ENCODE peak calls at places on chromosomes 2 and 18, in four cellular contexts. I is GM13976, U is kidney tubule cell, W is cardiac muscle cell. Y is an unnamed sample.

GRCh38 chr2:100189395-100189794 is 47.0 kb upstream of the AFF3 start:
- DNase-seq in I (no peak), U (no peak), W (no peak), Y (no peak)

GRCh38 chr2:178057179-178057578 is 15.4 kb downstream of the PDE11A start:
- DNase-seq in I (no peak), U (no peak), W (no peak), Y (no peak)

GRCh38 chr18:26655010-26655613 is 106.8 kb upstream of the KCTD1 start:
- DNase-seq in I (no peak), U (peak; percentile 13), W (peak; percentile 20), Y (no peak)

GRCh38 chr2:169714699-169715098 is 18.9 kb upstream of the KLHL23 start:
- DNase-seq in I (no peak), U (no peak), W (no peak), Y (peak; percentile 61)

GRCh38 chr2:229164545-229165249 is 106.4 kb downstream of the PID1 start:
- DNase-seq in I (no peak), U (no peak), W (peak; percentile 28), Y (peak; percentile 10)

GRCh38 chr18:45664824-45665763 is 49.8 kb downstream of the SLC14A2 start:
- DNase-seq in I (peak; percentile 72), U (peak; percentile 70), W (peak; percentile 75), Y (peak; percentile 64)

GRCh38 chr2:201642579-201643215 is 606 bp downstream of the TMEM237 start:
- DNase-seq in I (peak; percentile 91), U (peak; percentile 80), W (peak; percentile 85), Y (peak; percentile 85)

GRCh38 chr2:229445013-229445412 is 173.9 kb upstream of the PID1 start:
- DNase-seq in I (no peak), U (peak; percentile 64), W (peak; percentile 97), Y (peak; percentile 93)

GRCh38 chr2:221034973-221035372 is 537.1 kb downstream of the EPHA4 start:
- DNase-seq in I (no peak), U (no peak), W (no peak), Y (no peak)

GRCh38 chr2:25991965-25992364 is 9.7 kb upstream of the KIF3C start:
- DNase-seq in I (no peak), U (no peak), W (no peak), Y (no peak)

GRCh38 chr18:36672437-36673344 is 156.1 kb downstream of the TPGS2 start:
- DNase-seq in I (no peak), U (no peak), W (peak; percentile 67), Y (peak; percentile 25)

GRCh38 chr2:241036397-241036963 is 38.1 kb downstream of the SNED1 start:
- DNase-seq in I (peak; percentile 88), U (peak; percentile 36), W (peak; percentile 8), Y (peak; percentile 14)

GRCh38 chr2:239904496-239904895 is 120.6 kb downstream of the NDUFA10 start:
- DNase-seq in I (no peak), U (no peak), W (no peak), Y (no peak)

GRCh38 chr2:20217041-20217970 is 7.6 kb downstream of the SDC1 start:
- DNase-seq in I (no peak), U (peak; percentile 93), W (no peak), Y (peak; percentile 76)

GRCh38 chr2:72103161-72103560 is 44.5 kb downstream of the CYP26B1 start:
- DNase-seq in I (no peak), U (no peak), W (no peak), Y (no peak)

GRCh38 chr2:188975497-188976102 is 1.4 kb downstream of the COL3A1 start:
- DNase-seq in I (no peak), U (no peak), W (peak; percentile 98), Y (no peak)

GRCh38 chr2:113157108-113157896 is 16.5 kb upstream of the PSD4 start:
- DNase-seq in I (peak; percentile 79), U (peak; percentile 59), W (peak; percentile 16), Y (peak; percentile 75)

GRCh38 chr2:77479895-77480294 is 42.3 kb downstream of the LRRTM4 start:
- DNase-seq in I (no peak), U (peak; percentile 15), W (no peak), Y (no peak)

GRCh38 chr2:69645026-69645425 is 1.5 kb upstream of the AAK1 start:
- DNase-seq in I (no peak), U (no peak), W (no peak), Y (peak; percentile 13)

GRCh38 chr18:12258719-12259705 is 4.9 kb downstream of the CIDEA start:
- DNase-seq in I (no peak), U (no peak), W (no peak), Y (no peak)

GRCh38 chr2:71452565-71452964 is 796 bp upstream of the DYSF start:
- DNase-seq in I (no peak), U (peak; percentile 70), W (peak; percentile 57), Y (peak; percentile 91)

GRCh38 chr2:143965493-143966164 is 554.3 kb downstream of the ZEB2 start:
- DNase-seq in I (no peak), U (no peak), W (no peak), Y (no peak)

GRCh38 chr18:21134895-21135294 is 23.3 kb upstream of the ROCK1 start:
- DNase-seq in I (peak; percentile 28), U (peak; percentile 11), W (peak; percentile 50), Y (peak; percentile 48)

GRCh38 chr18:26804474-26804873 is 61.0 kb downstream of the AQP4 start:
- DNase-seq in I (no peak), U (no peak), W (no peak), Y (no peak)

GRCh38 chr18:13112982-13113381 is 105.6 kb upstream of the LDLRAD4 start:
- DNase-seq in I (no peak), U (peak; percentile 42), W (peak; percentile 72), Y (peak; percentile 26)

GRCh38 chr2:176130917-176131616 is 1.6 kb downstream of the HOXD8 start:
- DNase-seq in I (no peak), U (no peak), W (no peak), Y (no peak)

GRCh38 chr2:167686691-167687090 is 560.7 kb downstream of the STK39 start:
- DNase-seq in I (no peak), U (peak; percentile 35), W (no peak), Y (no peak)

GRCh38 chr2:69997296-69998184 is 36.1 kb upstream of the ASPRV1 start:
- DNase-seq in I (no peak), U (peak; percentile 88), W (no peak), Y (peak; percentile 94)

GRCh38 chr18:12236934-12237832 is 17.0 kb upstream of the CIDEA start:
- DNase-seq in I (peak; percentile 88), U (peak; percentile 61), W (peak; percentile 73), Y (peak; percentile 76)

GRCh38 chr18:48924621-48925601 is 25.9 kb downstream of the SMAD7 start:
- DNase-seq in I (no peak), U (peak; percentile 9), W (no peak), Y (no peak)

GRCh38 chr2:113876503-113877387 is 13.1 kb upstream of the ACTR3 start:
- DNase-seq in I (no peak), U (peak; percentile 88), W (peak; percentile 33), Y (peak; percentile 99)

GRCh38 chr2:27016801-27017325 is 15.9 kb upstream of the TMEM214 start:
- DNase-seq in I (peak; percentile 70), U (peak; percentile 61), W (peak; percentile 91), Y (peak; percentile 81)

GRCh38 chr2:70753978-70754377 is 14.0 kb downstream of the ADD2 start:
- DNase-seq in I (no peak), U (no peak), W (no peak), Y (no peak)

GRCh38 chr2:16125614-16126125 is 185.3 kb downstream of the MYCN start:
- DNase-seq in I (no peak), U (no peak), W (no peak), Y (no peak)

GRCh38 chr18:74217476-74218143 is 69.3 kb downstream of the TIMM21 start:
- DNase-seq in I (no peak), U (no peak), W (peak; percentile 15), Y (no peak)